ENCODE peak calls at places on chromosomes 16 and 17, in five cellular contexts. One of them, this sample, is unnamed.
A peak's percentile ranks its signal among the peaks of the same experiment; 100 is the strongest.

GRCh38 chr16:24980077-24980793 is 34.9 kb downstream of the ARHGAP17 start:
- DNase-seq in psoas muscle: peak; percentile 79
- DNase-seq in IMR-90: no peak
- DNase-seq in gastrocnemius medialis: peak; percentile 87
- DNase-seq in dorsolateral prefrontal cortex: no peak
- DNase-seq in this sample: no peak

GRCh38 chr16:69273009-69273408 is 38.1 kb upstream of the VPS4A start:
- DNase-seq in psoas muscle: no peak
- DNase-seq in IMR-90: peak; percentile 96
- DNase-seq in gastrocnemius medialis: no peak
- DNase-seq in dorsolateral prefrontal cortex: no peak
- DNase-seq in this sample: no peak

GRCh38 chr17:15406081-15406480 is 61.3 kb downstream of the CDRT4 start:
- DNase-seq in psoas muscle: no peak
- DNase-seq in IMR-90: no peak
- DNase-seq in gastrocnemius medialis: no peak
- DNase-seq in dorsolateral prefrontal cortex: no peak
- DNase-seq in this sample: no peak

GRCh38 chr17:65025288-65025687 is 31.3 kb downstream of the GNA13 start:
- DNase-seq in psoas muscle: no peak
- DNase-seq in IMR-90: no peak
- DNase-seq in gastrocnemius medialis: no peak
- DNase-seq in dorsolateral prefrontal cortex: no peak
- DNase-seq in this sample: no peak

GRCh38 chr17:80852476-80853015 is 139.1 kb upstream of the CHMP6 start:
- DNase-seq in psoas muscle: peak; percentile 42
- DNase-seq in IMR-90: no peak
- DNase-seq in gastrocnemius medialis: peak; percentile 12
- DNase-seq in dorsolateral prefrontal cortex: no peak
- DNase-seq in this sample: no peak

GRCh38 chr17:79835470-79835899 is 3.8 kb downstream of the CBX4 start:
- DNase-seq in psoas muscle: no peak
- DNase-seq in IMR-90: no peak
- DNase-seq in gastrocnemius medialis: no peak
- DNase-seq in dorsolateral prefrontal cortex: no peak
- DNase-seq in this sample: no peak

GRCh38 chr16:82735696-82736095 is 108.9 kb downstream of the CDH13 start:
- DNase-seq in psoas muscle: no peak
- DNase-seq in IMR-90: no peak
- DNase-seq in gastrocnemius medialis: no peak
- DNase-seq in dorsolateral prefrontal cortex: no peak
- DNase-seq in this sample: no peak

GRCh38 chr16:49830873-49831272 is 25.0 kb downstream of the ZNF423 start:
- DNase-seq in psoas muscle: peak; percentile 49
- DNase-seq in IMR-90: no peak
- DNase-seq in gastrocnemius medialis: no peak
- DNase-seq in dorsolateral prefrontal cortex: no peak
- DNase-seq in this sample: no peak

GRCh38 chr17:18257747-18258355 is 687 bp downstream of the FLII start:
- DNase-seq in psoas muscle: peak; percentile 94
- DNase-seq in IMR-90: peak; percentile 62
- DNase-seq in gastrocnemius medialis: peak; percentile 88
- DNase-seq in dorsolateral prefrontal cortex: peak; percentile 79
- DNase-seq in this sample: no peak

GRCh38 chr17:72515291-72516065 is 394.7 kb downstream of the SOX9 start:
- DNase-seq in psoas muscle: no peak
- DNase-seq in IMR-90: peak; percentile 65
- DNase-seq in gastrocnemius medialis: no peak
- DNase-seq in dorsolateral prefrontal cortex: no peak
- DNase-seq in this sample: no peak

GRCh38 chr16:86512860-86513470 is 2.6 kb downstream of the FOXF1 start:
- DNase-seq in psoas muscle: no peak
- DNase-seq in IMR-90: peak; percentile 56
- DNase-seq in gastrocnemius medialis: no peak
- DNase-seq in dorsolateral prefrontal cortex: no peak
- DNase-seq in this sample: no peak

GRCh38 chr17:64491034-64491860 is 5.6 kb downstream of the POLG2 start:
- DNase-seq in psoas muscle: no peak
- DNase-seq in IMR-90: peak; percentile 42
- DNase-seq in gastrocnemius medialis: no peak
- DNase-seq in dorsolateral prefrontal cortex: no peak
- DNase-seq in this sample: no peak

GRCh38 chr16:30979170-30980067 is 5.6 kb upstream of the HSD3B7 start:
- DNase-seq in psoas muscle: no peak
- DNase-seq in IMR-90: no peak
- DNase-seq in gastrocnemius medialis: no peak
- DNase-seq in dorsolateral prefrontal cortex: no peak
- DNase-seq in this sample: no peak

GRCh38 chr17:302300-302698 is 50.3 kb downstream of the RPH3AL start:
- DNase-seq in psoas muscle: peak; percentile 47
- DNase-seq in IMR-90: no peak
- DNase-seq in gastrocnemius medialis: no peak
- DNase-seq in dorsolateral prefrontal cortex: no peak
- DNase-seq in this sample: no peak

GRCh38 chr16:72475688-72476087 is 303.7 kb upstream of the PMFBP1 start:
- DNase-seq in psoas muscle: no peak
- DNase-seq in IMR-90: no peak
- DNase-seq in gastrocnemius medialis: no peak
- DNase-seq in dorsolateral prefrontal cortex: no peak
- DNase-seq in this sample: no peak

GRCh38 chr17:18219016-18219415 is 6.4 kb upstream of the LLGL1 start:
- DNase-seq in psoas muscle: peak; percentile 69
- DNase-seq in IMR-90: peak; percentile 63
- DNase-seq in gastrocnemius medialis: no peak
- DNase-seq in dorsolateral prefrontal cortex: no peak
- DNase-seq in this sample: peak; percentile 59

GRCh38 chr16:85902366-85903155 is 3.6 kb downstream of the IRF8 start:
- DNase-seq in psoas muscle: no peak
- DNase-seq in IMR-90: no peak
- DNase-seq in gastrocnemius medialis: no peak
- DNase-seq in dorsolateral prefrontal cortex: no peak
- DNase-seq in this sample: no peak

GRCh38 chr17:2239170-2239551 is 64.4 kb downstream of the SMG6 start:
- DNase-seq in psoas muscle: no peak
- DNase-seq in IMR-90: no peak
- DNase-seq in gastrocnemius medialis: no peak
- DNase-seq in dorsolateral prefrontal cortex: no peak
- DNase-seq in this sample: no peak

GRCh38 chr17:8935194-8935593 is 30.3 kb downstream of the PIK3R5 start:
- DNase-seq in psoas muscle: no peak
- DNase-seq in IMR-90: no peak
- DNase-seq in gastrocnemius medialis: no peak
- DNase-seq in dorsolateral prefrontal cortex: no peak
- DNase-seq in this sample: no peak

GRCh38 chr16:89241187-89242003 is 23.9 kb downstream of the ZNF778 start:
- DNase-seq in psoas muscle: peak; percentile 89
- DNase-seq in IMR-90: peak; percentile 82
- DNase-seq in gastrocnemius medialis: peak; percentile 74
- DNase-seq in dorsolateral prefrontal cortex: peak; percentile 70
- DNase-seq in this sample: peak; percentile 83

GRCh38 chr16:78489072-78489471 is 389.6 kb downstream of the WWOX start:
- DNase-seq in psoas muscle: no peak
- DNase-seq in IMR-90: no peak
- DNase-seq in gastrocnemius medialis: no peak
- DNase-seq in dorsolateral prefrontal cortex: no peak
- DNase-seq in this sample: no peak

GRCh38 chr17:16444258-16444886 is 29.0 kb downstream of the TRPV2 start:
- DNase-seq in psoas muscle: no peak
- DNase-seq in IMR-90: no peak
- DNase-seq in gastrocnemius medialis: no peak
- DNase-seq in dorsolateral prefrontal cortex: no peak
- DNase-seq in this sample: no peak

GRCh38 chr16:9438991-9439390 is 347.5 kb downstream of the HAPSTR1 start:
- DNase-seq in psoas muscle: no peak
- DNase-seq in IMR-90: no peak
- DNase-seq in gastrocnemius medialis: no peak
- DNase-seq in dorsolateral prefrontal cortex: no peak
- DNase-seq in this sample: no peak

GRCh38 chr16:11349599-11350276 is 4.5 kb downstream of the RMI2 start:
- DNase-seq in psoas muscle: peak; percentile 78
- DNase-seq in IMR-90: peak; percentile 92
- DNase-seq in gastrocnemius medialis: peak; percentile 63
- DNase-seq in dorsolateral prefrontal cortex: peak; percentile 23
- DNase-seq in this sample: peak; percentile 46

GRCh38 chr16:11580451-11581086 is 6.2 kb downstream of the LITAF start:
- DNase-seq in psoas muscle: peak; percentile 8
- DNase-seq in IMR-90: no peak
- DNase-seq in gastrocnemius medialis: no peak
- DNase-seq in dorsolateral prefrontal cortex: no peak
- DNase-seq in this sample: no peak

DNA sequence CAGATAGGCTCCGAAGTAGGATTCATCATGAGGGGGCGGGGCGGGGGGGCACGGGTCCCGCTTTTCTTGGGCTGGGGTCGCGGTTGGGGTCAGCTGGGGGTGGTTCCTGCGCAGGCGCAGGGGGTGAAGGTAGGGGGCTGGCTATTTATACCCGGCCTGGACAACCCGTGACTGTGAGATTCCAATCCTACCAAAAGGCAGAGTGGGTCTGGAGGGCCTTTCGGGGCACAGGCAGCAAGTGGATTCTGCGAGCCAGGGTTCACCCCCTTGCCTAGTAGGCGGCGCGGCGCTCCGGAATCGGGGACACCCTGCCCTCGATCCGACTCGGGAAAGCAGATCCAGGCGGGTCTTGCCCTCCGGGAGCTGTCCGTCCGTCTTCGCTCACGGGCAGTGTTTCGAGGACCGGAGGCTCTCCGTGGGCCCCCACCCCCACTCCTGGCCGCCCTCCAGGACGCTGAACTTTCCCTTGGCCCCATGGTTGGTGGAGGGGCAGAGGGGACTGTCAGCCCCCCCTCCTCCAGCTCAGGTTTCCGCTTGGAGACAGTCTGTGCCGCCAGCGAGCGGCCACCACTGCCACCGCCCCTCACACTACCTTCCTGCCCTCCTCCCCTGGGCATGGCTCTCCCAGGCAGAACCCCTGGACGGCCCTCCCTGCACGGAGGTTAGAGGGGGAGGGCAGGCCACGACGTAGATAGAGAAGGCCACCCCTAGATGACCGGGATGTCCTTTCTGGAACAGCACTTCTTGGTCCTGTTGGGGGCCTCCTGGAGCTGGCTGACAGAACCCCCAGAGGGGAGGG is 634 bp downstream of the SLC2A4 start:
- DNase-seq in psoas muscle: peak; percentile 97
- DNase-seq in IMR-90: no peak
- DNase-seq in gastrocnemius medialis: peak; percentile 96
- DNase-seq in dorsolateral prefrontal cortex: no peak
- DNase-seq in this sample: peak; percentile 76
- H3K27ac ChIP-seq in psoas muscle: peak overlapping the region; percentile 96
- H3K27ac ChIP-seq in IMR-90: no peak overlapping the region
- H3K27ac ChIP-seq in gastrocnemius medialis: peak overlapping the region; percentile 95
- H3K27ac ChIP-seq in dorsolateral prefrontal cortex: no peak overlapping the region
- H3K27ac ChIP-seq in this sample: peak overlapping the region; percentile 48

GRCh38 chr17:28712037-28712704 is 483 bp upstream of the PROCA1 start:
- DNase-seq in psoas muscle: peak; percentile 73
- DNase-seq in IMR-90: no peak
- DNase-seq in gastrocnemius medialis: no peak
- DNase-seq in dorsolateral prefrontal cortex: no peak
- DNase-seq in this sample: no peak

GRCh38 chr17:28715217-28715616 is 2.5 kb downstream of the RAB34 start:
- DNase-seq in psoas muscle: no peak
- DNase-seq in IMR-90: no peak
- DNase-seq in gastrocnemius medialis: no peak
- DNase-seq in dorsolateral prefrontal cortex: no peak
- DNase-seq in this sample: no peak

GRCh38 chr17:28711723-28712036 is at the start of gene PROCA1:
- DNase-seq in psoas muscle: no peak
- DNase-seq in IMR-90: no peak
- DNase-seq in gastrocnemius medialis: no peak
- DNase-seq in dorsolateral prefrontal cortex: no peak
- DNase-seq in this sample: no peak

GRCh38 chr17:28712705-28713415 is 1.2 kb upstream of the PROCA1 start:
- DNase-seq in psoas muscle: no peak
- DNase-seq in IMR-90: no peak
- DNase-seq in gastrocnemius medialis: no peak
- DNase-seq in dorsolateral prefrontal cortex: no peak
- DNase-seq in this sample: no peak

GRCh38 chr17:28714281-28714680 is 2.6 kb upstream of the PROCA1 start:
- DNase-seq in psoas muscle: peak; percentile 50
- DNase-seq in IMR-90: no peak
- DNase-seq in gastrocnemius medialis: no peak
- DNase-seq in dorsolateral prefrontal cortex: no peak
- DNase-seq in this sample: no peak
- TF ChIP-seq CTCF in psoas muscle: no peak
- TF ChIP-seq CTCF in IMR-90: peak; percentile 3
- TF ChIP-seq CTCF in gastrocnemius medialis: no peak
- TF ChIP-seq CTCF in dorsolateral prefrontal cortex: no peak
- TF ChIP-seq CTCF in this sample: no peak

DNA sequence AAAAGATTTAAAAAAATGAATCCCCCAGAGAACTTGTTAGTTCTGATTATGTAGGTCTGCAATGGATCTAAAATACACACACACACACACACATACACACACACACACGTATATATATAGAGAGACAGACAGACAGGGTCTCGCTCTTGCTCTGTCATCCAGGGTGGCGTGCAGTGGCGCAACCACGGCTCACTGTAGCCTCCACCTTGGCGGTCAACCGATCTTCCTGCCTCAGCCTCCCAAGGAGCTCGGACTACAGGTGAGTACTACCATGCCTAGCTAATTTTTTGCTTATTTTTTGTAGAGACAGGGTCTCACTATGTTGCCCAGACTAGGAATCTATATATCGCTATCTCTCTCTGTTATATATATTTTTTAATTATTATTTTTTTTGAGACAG is 33.4 kb downstream of the GJC1 start:
- DNase-seq in psoas muscle: no peak
- DNase-seq in IMR-90: no peak
- DNase-seq in gastrocnemius medialis: no peak
- DNase-seq in dorsolateral prefrontal cortex: no peak
- DNase-seq in this sample: no peak
- H3K27ac ChIP-seq in psoas muscle: no peak overlapping the region
- H3K27ac ChIP-seq in IMR-90: no peak overlapping the region
- H3K27ac ChIP-seq in gastrocnemius medialis: no peak overlapping the region
- H3K27ac ChIP-seq in dorsolateral prefrontal cortex: no peak overlapping the region
- H3K27ac ChIP-seq in this sample: no peak overlapping the region

GRCh38 chr16:74140557-74140956 is 156.1 kb upstream of the PSMD7 start:
- DNase-seq in psoas muscle: no peak
- DNase-seq in IMR-90: no peak
- DNase-seq in gastrocnemius medialis: no peak
- DNase-seq in dorsolateral prefrontal cortex: no peak
- DNase-seq in this sample: no peak

GRCh38 chr16:74141015-74141414 is 155.6 kb upstream of the PSMD7 start:
- DNase-seq in psoas muscle: no peak
- DNase-seq in IMR-90: no peak
- DNase-seq in gastrocnemius medialis: no peak
- DNase-seq in dorsolateral prefrontal cortex: no peak
- DNase-seq in this sample: no peak

GRCh38 chr16:74146643-74147042 is 150.0 kb upstream of the PSMD7 start:
- DNase-seq in psoas muscle: no peak
- DNase-seq in IMR-90: no peak
- DNase-seq in gastrocnemius medialis: no peak
- DNase-seq in dorsolateral prefrontal cortex: no peak
- DNase-seq in this sample: no peak

DNA sequence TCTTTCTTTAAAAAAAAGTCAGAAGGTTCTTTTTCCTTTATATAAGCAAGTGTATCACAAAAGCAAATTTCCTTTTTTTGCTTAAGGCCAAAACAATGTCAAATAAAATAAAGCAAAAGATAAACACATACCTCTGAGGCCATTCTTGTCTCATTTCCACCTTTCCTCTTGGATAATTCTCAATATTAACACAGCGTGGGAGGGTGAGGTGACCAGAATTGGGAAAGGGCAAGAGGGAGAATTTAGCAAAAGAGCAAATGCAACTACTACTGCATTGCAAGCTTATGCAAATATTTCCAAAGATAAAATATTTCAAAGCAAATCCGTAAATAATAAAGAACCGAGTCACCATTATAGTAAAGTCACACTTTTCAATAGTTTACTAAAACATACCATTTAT is 153.4 kb upstream of the PSMD7 start:
- DNase-seq in psoas muscle: no peak
- DNase-seq in IMR-90: no peak
- DNase-seq in gastrocnemius medialis: no peak
- DNase-seq in dorsolateral prefrontal cortex: no peak
- DNase-seq in this sample: no peak
- TF ChIP-seq CTCF in psoas muscle: no peak
- TF ChIP-seq CTCF in IMR-90: no peak
- TF ChIP-seq CTCF in gastrocnemius medialis: no peak
- TF ChIP-seq CTCF in dorsolateral prefrontal cortex: no peak
- TF ChIP-seq CTCF in this sample: no peak

This sample was measured in ovary.